ENCODE peak calls at places on chromosomes 4 and X, in six cellular contexts. R, A, G, T, O and W are unnamed samples.

GRCh38 chr4:156329779-156330178 is 376.1 kb upstream of the CTSO start:
- DNase-seq in O (no peak), G (peak), R (no peak), A (no peak), T (no peak), W (no peak)

GRCh38 chr4:29861307-29861706 is 858.9 kb upstream of the PCDH7 start:
- DNase-seq in O (no peak), G (peak), A (no peak), T (no peak), R (no peak), W (no peak)

GRCh38 chr4:89640620-89641366 is 196.2 kb downstream of the SNCA start:
- DNase-seq in A (peak), O (peak), G (no peak), R (peak), T (no peak), W (no peak)

GRCh38 chr4:6095897-6096296 is 77.7 kb upstream of the C4orf50 start:
- DNase-seq in G (no peak), A (no peak), O (no peak), R (peak), T (no peak), W (no peak)

GRCh38 chrX:19698125-19698524 is 182.8 kb upstream of the MAP3K15 start:
- DNase-seq in A (no peak), T (no peak), O (no peak), R (peak), G (no peak), W (no peak)

GRCh38 chr4:11189756-11190155 is 238.9 kb downstream of the HS3ST1 start:
- DNase-seq in T (no peak), R (no peak), G (no peak), A (no peak), O (no peak), W (no peak)

GRCh38 chr4:121720109-121720508 is 23.3 kb upstream of the ANXA5 start:
- DNase-seq in O (no peak), G (no peak), R (no peak), A (no peak), T (no peak), W (no peak)

GRCh38 chr4:152614337-152614736 is 65.5 kb downstream of the TMEM154 start:
- DNase-seq in T (no peak), R (no peak), G (no peak), O (no peak), A (peak), W (no peak)

GRCh38 chrX:15903186-15903681 is 48.6 kb upstream of the AP1S2 start:
- DNase-seq in R (peak), O (peak), G (peak), A (no peak), T (peak), W (peak)